ENCODE peak calls at places on chromosome 10, in four cellular contexts. U, R, H and J are unnamed samples.

GRCh38 chr10:125035136-125035535 is 93.2 kb downstream of the ZRANB1 start:
- DNase-seq in U (no peak), H (no peak), R (no peak), J (no peak)

GRCh38 chr10:76209135-76209534 is 777.7 kb downstream of the LRMDA start:
- DNase-seq in H (no peak), U (no peak), R (no peak), J (no peak)

GRCh38 chr10:113630929-113631533 is 32.8 kb downstream of the NRAP start:
- DNase-seq in U (no peak), R (no peak), H (no peak), J (no peak)

GRCh38 chr10:116133641-116134040 is 139.4 kb downstream of the GFRA1 start:
- DNase-seq in U (no peak), R (no peak), H (no peak), J (no peak)

GRCh38 chr10:12634532-12634931 is 285.2 kb downstream of the CAMK1D start:
- DNase-seq in H (no peak), U (no peak), R (no peak), J (no peak)

GRCh38 chr10:124626759-124627380 is 117.3 kb downstream of the FAM53B start:
- DNase-seq in U (peak; percentile 64), R (no peak), H (peak; percentile 79), J (no peak)

GRCh38 chr10:74799840-74800239 is 26.6 kb upstream of the KAT6B start:
- DNase-seq in U (no peak), H (no peak), R (no peak), J (no peak)

GRCh38 chr10:32982293-32982709 is 24.3 kb upstream of the ITGB1 start:
- DNase-seq in R (no peak), H (no peak), U (no peak), J (no peak)

GRCh38 chr10:44386546-44387052 is 1.7 kb upstream of the CXCL12 start:
- DNase-seq in R (no peak), H (no peak), U (peak; percentile 95), J (peak; percentile 64)

GRCh38 chr10:74013004-74013403 is 15.1 kb downstream of the VCL start:
- DNase-seq in U (no peak), R (no peak), H (no peak), J (no peak)

GRCh38 chr10:21292763-21293517 is 232.5 kb downstream of the SKIDA1 start:
- DNase-seq in U (no peak), H (peak; percentile 16), R (no peak), J (peak; percentile 80)

GRCh38 chr10:30014511-30014910 is 44.9 kb downstream of the JCAD start:
- DNase-seq in H (no peak), R (no peak), U (no peak), J (no peak)

GRCh38 chr10:62960416-62960815 is 144.2 kb upstream of the EGR2 start:
- DNase-seq in U (no peak), H (no peak), R (no peak), J (no peak)

DNA sequence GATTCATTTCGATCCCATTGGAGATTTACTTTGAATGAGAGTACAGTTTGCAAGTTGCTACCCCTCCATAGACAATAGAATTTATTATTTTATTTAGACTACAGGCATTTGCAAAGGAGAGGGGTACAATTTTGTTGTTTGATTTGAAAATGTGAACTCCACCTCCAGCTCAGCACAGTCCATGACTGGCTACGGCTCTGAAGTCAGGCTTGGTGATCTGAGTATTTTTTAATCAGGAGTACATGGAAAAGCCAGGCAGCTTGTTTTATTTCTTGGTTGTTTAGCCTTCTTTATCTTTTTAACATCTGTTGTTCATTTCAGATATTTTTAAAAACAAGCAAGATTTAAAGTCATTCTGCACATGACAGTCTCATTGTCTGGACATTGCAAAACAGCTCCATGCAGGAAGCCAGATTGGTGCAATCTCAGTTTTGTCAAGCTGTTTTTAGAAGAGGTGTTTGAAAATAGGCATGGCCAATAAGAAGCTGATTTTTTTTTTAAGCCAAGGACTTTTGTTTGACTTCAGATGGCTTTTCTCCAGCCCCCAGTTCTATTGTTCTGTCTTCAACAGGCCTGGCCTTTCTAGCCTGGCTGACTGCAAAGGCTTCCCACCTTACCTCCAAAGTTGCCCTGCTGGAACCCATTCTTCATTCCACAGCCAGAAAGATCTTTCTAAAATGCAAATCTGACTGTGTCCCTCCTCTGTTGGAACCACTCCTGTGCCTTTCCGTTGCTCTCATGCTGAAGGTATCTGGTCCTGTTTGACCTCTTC is 12.2 kb downstream of the PLXDC2 start:
- DNase-seq in R (no peak), H (no peak), U (no peak), J (no peak)
- H3K27ac ChIP-seq in R (no peak overlapping the region), H (no peak overlapping the region), U (peak overlapping the region; percentile 32), J (peak overlapping the region; percentile 84)

GRCh38 chr10:68492118-68492517 is 20.3 kb upstream of the DNA2 start:
- DNase-seq in U (no peak), H (no peak), R (no peak), J (no peak)

GRCh38 chr10:68501691-68502090 is 25.6 kb downstream of the SLC25A16 start:
- DNase-seq in H (no peak), U (no peak), R (no peak), J (no peak)

GRCh38 chr10:68499544-68499943 is 27.8 kb upstream of the DNA2 start:
- DNase-seq in U (no peak), H (no peak), R (no peak), J (no peak)

DNA sequence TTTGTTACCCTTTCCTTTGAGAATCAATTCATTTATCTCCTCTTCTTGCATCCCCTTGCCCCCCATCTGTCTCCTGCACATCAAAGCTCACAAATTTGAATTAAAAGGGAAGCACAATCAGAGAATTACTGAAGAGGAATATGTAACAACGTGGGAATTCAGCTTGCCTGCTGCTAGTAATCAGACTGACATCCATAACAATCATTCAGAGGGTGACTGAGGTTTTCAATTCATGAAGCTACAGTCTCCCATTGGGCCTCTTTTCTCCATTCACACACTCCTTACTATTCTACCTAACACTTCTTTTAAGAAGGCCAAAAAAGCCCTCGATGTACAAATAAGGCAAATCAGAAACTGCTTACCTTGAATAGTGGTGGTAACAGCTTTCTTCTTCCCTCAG is 24.3 kb upstream of the DNA2 start:
- DNase-seq in H (no peak), U (no peak), R (no peak), J (no peak)
- H3K27ac ChIP-seq in H (no peak overlapping the region), U (no peak overlapping the region), R (no peak overlapping the region), J (no peak overlapping the region)

DNA sequence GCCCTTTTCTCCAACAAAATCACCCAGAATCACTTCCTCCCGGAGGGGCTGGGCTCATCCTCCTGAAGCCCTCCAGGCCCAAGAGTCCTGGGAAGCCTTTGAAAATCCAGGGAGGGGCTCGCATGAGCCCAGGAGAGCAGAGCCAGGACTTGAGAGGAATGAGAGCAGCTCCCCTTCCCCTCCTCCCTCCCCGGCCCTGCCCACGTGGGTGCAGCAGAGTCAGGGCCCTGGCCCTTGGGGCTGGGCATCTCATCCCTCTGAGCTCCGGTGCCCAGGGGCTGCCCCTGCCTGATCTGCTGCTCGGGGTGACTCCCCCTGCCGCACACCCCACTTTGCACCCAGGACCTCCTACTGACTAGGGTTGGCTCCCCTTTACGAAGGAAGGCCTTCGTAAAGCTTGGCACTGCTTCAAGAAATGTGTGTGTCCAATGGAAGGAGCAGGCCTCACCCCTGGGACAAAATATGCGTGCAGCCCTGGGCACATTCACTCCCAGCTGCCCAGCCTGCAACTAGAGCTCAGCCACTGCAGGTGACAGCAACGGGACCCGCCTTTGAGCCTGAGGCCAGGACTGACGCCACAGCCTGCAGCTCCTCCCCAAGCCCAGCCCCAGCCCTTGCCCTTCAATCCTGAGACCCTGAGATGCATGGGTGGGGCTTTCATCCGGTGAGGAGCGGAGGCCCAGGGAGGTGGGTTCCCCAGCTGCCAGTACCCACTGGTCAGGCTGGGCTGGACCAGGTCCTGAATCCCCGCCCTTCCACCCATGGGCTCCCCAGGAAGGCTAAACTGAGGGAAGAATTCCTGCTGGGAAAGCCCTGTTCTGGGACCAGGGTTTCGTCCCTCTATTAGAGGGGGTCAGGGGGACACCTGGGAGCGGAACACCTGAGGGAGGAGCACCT is 21.8 kb downstream of the PWWP2B start:
- DNase-seq in U (peak; percentile 87), R (no peak), H (peak; percentile 51), J (no peak)
- H3K27ac ChIP-seq in U (peak overlapping the region; percentile 97), R (peak overlapping the region; percentile 68), H (peak overlapping the region; percentile 93), J (peak overlapping the region; percentile 88)

GRCh38 chr10:103764296-103765088 is 90.9 kb downstream of the SH3PXD2A start:
- DNase-seq in H (no peak), U (no peak), R (no peak), J (no peak)

GRCh38 chr10:103765168-103765567 is 90.2 kb downstream of the SH3PXD2A start:
- DNase-seq in R (no peak), H (no peak), U (no peak), J (no peak)

GRCh38 chr10:103762924-103763323 is 92.5 kb downstream of the SH3PXD2A start:
- DNase-seq in R (no peak), U (no peak), H (no peak), J (no peak)

GRCh38 chr10:103762166-103762565 is 93.2 kb downstream of the SH3PXD2A start:
- DNase-seq in U (no peak), H (no peak), R (no peak), J (no peak)

GRCh38 chr10:103763374-103764202 is 91.8 kb downstream of the SH3PXD2A start:
- DNase-seq in H (peak; percentile 48), U (no peak), R (no peak), J (no peak)
- H3K27ac ChIP-seq in H (peak overlapping the region; percentile 19), U (peak overlapping the region; percentile 34), R (peak overlapping the region; percentile 16), J (no peak overlapping the region)